ENCODE peak calls at places on chromosomes 6 and 20, in five cellular contexts. Y is fibroblast of lung, F is NCI-H2081 treated with DMSO at 0.1 percent for 48 hours, O is Daoy, R is BE2C. W is an unnamed sample.

GRCh38 chr6:168158280-168158979 is 79.4 kb upstream of the FRMD1 start:
- DNase-seq in F (no peak), R (no peak), Y (no peak), O (no peak), W (peak)

GRCh38 chr6:122947355-122947754 is 48.7 kb upstream of the CLVS2 start:
- DNase-seq in F (no peak), Y (no peak), O (no peak), R (no peak), W (no peak)

GRCh38 chr6:12354499-12354898 is 64.3 kb downstream of the EDN1 start:
- DNase-seq in O (peak), F (no peak), R (no peak), Y (peak), W (no peak)

GRCh38 chr6:34196833-34197195 is 39.9 kb upstream of the HMGA1 start:
- DNase-seq in Y (no peak), F (no peak), O (no peak), R (no peak), W (no peak)

GRCh38 chr6:87351583-87351982 is 7.0 kb downstream of the C6orf163 start:
- DNase-seq in R (no peak), F (no peak), Y (no peak), O (no peak), W (no peak)

GRCh38 chr6:167445568-167445967 is 120.7 kb downstream of the TTLL2 start:
- DNase-seq in Y (no peak), R (no peak), F (no peak), O (no peak), W (no peak)

GRCh38 chr6:397056-397455 is 5.5 kb downstream of the IRF4 start:
- DNase-seq in O (no peak), Y (no peak), R (no peak), F (no peak), W (no peak)

GRCh38 chr6:33320315-33321181 is 3.0 kb upstream of the ZBTB22 start:
- DNase-seq in F (no peak), Y (peak), O (peak), R (no peak), W (no peak)

GRCh38 chr6:31228484-31228883 is 43.4 kb downstream of the HLA-C start:
- DNase-seq in Y (no peak), O (no peak), F (no peak), R (no peak), W (no peak)

GRCh38 chr20:610130-611046 is at the start of gene TCF15:
- DNase-seq in O (peak), F (peak), Y (no peak), R (peak), W (peak)

GRCh38 chr20:7829776-7830175 is 110.5 kb downstream of the HAO1 start:
- DNase-seq in Y (no peak), F (no peak), O (no peak), R (no peak), W (no peak)

GRCh38 chr6:44529506-44529905 is 142.0 kb downstream of the CDC5L start:
- DNase-seq in F (no peak), Y (no peak), O (no peak), R (no peak), W (no peak)

GRCh38 chr6:149334201-149334600 is 16.7 kb downstream of the TAB2 start:
- DNase-seq in Y (peak), O (peak), F (no peak), R (no peak), W (no peak)

GRCh38 chr20:42366626-42367025 is 748.4 kb upstream of the CHD6 start:
- DNase-seq in Y (no peak), O (no peak), R (no peak), F (no peak), W (no peak)

GRCh38 chr6:108113557-108114519 is 39.3 kb upstream of the OSTM1 start:
- DNase-seq in O (peak), Y (peak), R (peak), F (no peak), W (peak)

GRCh38 chr6:27617046-27617687 is 144.3 kb upstream of the ZNF184 start:
- DNase-seq in Y (peak), O (peak), R (no peak), F (no peak), W (peak)

GRCh38 chr20:10795286-10796026 is 121.7 kb upstream of the JAG1 start:
- DNase-seq in O (no peak), R (no peak), F (no peak), Y (no peak), W (no peak)

GRCh38 chr6:122651604-122652003 is 41.4 kb downstream of the PKIB start:
- DNase-seq in F (no peak), O (peak), Y (peak), R (no peak), W (no peak)

GRCh38 chr6:2806664-2807063 is 35.0 kb downstream of the SERPINB1 start:
- DNase-seq in Y (no peak), O (no peak), R (no peak), F (no peak), W (no peak)

GRCh38 chr6:25990172-25990873 is 27.7 kb downstream of the TRIM38 start:
- DNase-seq in F (no peak), Y (no peak), R (no peak), O (no peak), W (no peak)

GRCh38 chr20:57656821-57657536 is 36.8 kb upstream of the ZBP1 start:
- DNase-seq in R (no peak), Y (no peak), F (no peak), O (no peak), W (no peak)

GRCh38 chr6:45946887-45947286 is 68.8 kb downstream of the CLIC5 start:
- DNase-seq in F (no peak), Y (peak), R (no peak), O (peak), W (no peak)

GRCh38 chr6:41256383-41256782 is 28.2 kb downstream of the TREML4 start:
- DNase-seq in R (no peak), Y (no peak), F (no peak), O (no peak), W (no peak)

GRCh38 chr20:2133318-2134183 is 31.9 kb downstream of the STK35 start:
- DNase-seq in O (peak), F (no peak), R (no peak), Y (peak), W (peak)

GRCh38 chr6:18263561-18264337 is 581 bp downstream of the DEK start:
- DNase-seq in R (peak), Y (peak), O (peak), F (no peak), W (peak)

GRCh38 chr6:144119376-144119775 is 24.0 kb upstream of the SF3B5 start:
- DNase-seq in R (no peak), F (no peak), O (no peak), Y (no peak), W (peak)

GRCh38 chr6:7505196-7505699 is 36.2 kb upstream of the DSP start:
- DNase-seq in R (peak), O (peak), Y (peak), F (peak), W (peak)

GRCh38 chr20:51525241-51526104 is 17.0 kb downstream of the NFATC2 start:
- DNase-seq in Y (no peak), R (no peak), O (no peak), F (no peak), W (no peak)